ENCODE peak calls at places on chromosomes 5 and 9, in four cellular contexts. Y is CD4-positive, CD25-positive, alpha-beta regulatory T cell; R is tibial nerve; A is GM23248. Q is an unnamed sample. For H3K4me1, the result is how much of the 10 kb centered on the place peaks cover.

GRCh38 chr5:170681013-170681433 is 102.5 kb upstream of the GABRP start:
- DNase-seq in Y (peak), R (no peak), A (peak), Q (peak)

GRCh38 chr5:77607324-77607723 is 31.2 kb downstream of the OTP start:
- DNase-seq in Y (no peak), R (no peak), A (no peak), Q (no peak)

GRCh38 chr9:34010979-34011378 is 37.7 kb downstream of the UBAP2 start:
- DNase-seq in Y (peak), R (no peak), A (peak), Q (no peak)

GRCh38 chr5:60208681-60209080 is 315.2 kb upstream of the PDE4D start:
- DNase-seq in Y (no peak), R (no peak), A (no peak), Q (no peak)

GRCh38 chr9:4306066-4306787 is 6.4 kb upstream of the GLIS3 start:
- DNase-seq in Y (no peak), R (no peak), A (peak), Q (no peak)

GRCh38 chr9:133615101-133615896 is 6.1 kb upstream of the FAM163B start:
- DNase-seq in Y (no peak), R (no peak), A (no peak), Q (no peak)

GRCh38 chr9:126301985-126302603 is 24.5 kb upstream of the MVB12B start:
- DNase-seq in Y (peak), R (peak), A (peak), Q (peak)

GRCh38 chr9:99490736-99491135 is 268.7 kb downstream of the SEC61B start:
- DNase-seq in Y (no peak), R (no peak), A (peak), Q (no peak)

GRCh38 chr5:76718381-76718832 is 2.5 kb downstream of the F2R start:
- DNase-seq in Y (no peak), R (no peak), A (peak), Q (no peak)

GRCh38 chr9:8531831-8532230 is 732.3 kb upstream of the DMAC1 start:
- DNase-seq in Y (no peak), R (no peak), A (no peak), Q (no peak)

GRCh38 chr5:149130121-149130931 is 11.0 kb upstream of the ABLIM3 start:
- DNase-seq in Y (no peak), R (no peak), A (peak), Q (no peak)

GRCh38 chr9:127873223-127873691 is 4.2 kb downstream of the AK1 start:
- DNase-seq in Y (no peak), R (no peak), A (no peak), Q (no peak)

GRCh38 chr9:23907343-23907742 is 81.3 kb upstream of the ELAVL2 start:
- DNase-seq in Y (no peak), R (no peak), A (no peak), Q (no peak)

GRCh38 chr5:71013575-71013974 is 11.6 kb downstream of the NAIP start:
- DNase-seq in Y (no peak), R (no peak), A (no peak), Q (no peak)

GRCh38 chr5:175681975-175682354 is 24.1 kb downstream of the HRH2 start:
- DNase-seq in Y (no peak), R (no peak), A (no peak), Q (no peak)

GRCh38 chr5:102678267-102679058 is 76.6 kb upstream of the PAM start:
- DNase-seq in Y (no peak), R (no peak), A (peak), Q (no peak)

GRCh38 chr5:80655231-80655784 is 525 bp upstream of the DHFR start:
- DNase-seq in Y (no peak), R (no peak), A (peak), Q (no peak)

GRCh38 chr5:167156446-167156845 is 1135.0 kb upstream of the WWC1 start:
- DNase-seq in Y (no peak), R (no peak), A (no peak), Q (no peak)

GRCh38 chr9:124770359-124771020 is 621 bp downstream of the NR6A1 start:
- DNase-seq in Y (peak), R (no peak), A (no peak), Q (no peak)

GRCh38 chr9:673264-673965 is 168.1 kb upstream of the DMRT1 start:
- DNase-seq in Y (no peak), R (no peak), A (no peak), Q (no peak)

GRCh38 chr9:8809747-8810146 is 1010.2 kb upstream of the DMAC1 start:
- DNase-seq in Y (no peak), R (no peak), A (no peak), Q (no peak)

GRCh38 chr5:51377151-51378060 is 5.8 kb upstream of the ISL1 start:
- DNase-seq in Y (no peak), R (no peak), A (no peak), Q (no peak)

GRCh38 chr5:54520438-54520846 is 2.9 kb downstream of the SNX18 start:
- DNase-seq in Y (no peak), R (no peak), A (peak), Q (no peak)
- H3K4me1 ChIP-seq in Y (half or more), R (half or more), A (half or more), Q (half or more)

DNA sequence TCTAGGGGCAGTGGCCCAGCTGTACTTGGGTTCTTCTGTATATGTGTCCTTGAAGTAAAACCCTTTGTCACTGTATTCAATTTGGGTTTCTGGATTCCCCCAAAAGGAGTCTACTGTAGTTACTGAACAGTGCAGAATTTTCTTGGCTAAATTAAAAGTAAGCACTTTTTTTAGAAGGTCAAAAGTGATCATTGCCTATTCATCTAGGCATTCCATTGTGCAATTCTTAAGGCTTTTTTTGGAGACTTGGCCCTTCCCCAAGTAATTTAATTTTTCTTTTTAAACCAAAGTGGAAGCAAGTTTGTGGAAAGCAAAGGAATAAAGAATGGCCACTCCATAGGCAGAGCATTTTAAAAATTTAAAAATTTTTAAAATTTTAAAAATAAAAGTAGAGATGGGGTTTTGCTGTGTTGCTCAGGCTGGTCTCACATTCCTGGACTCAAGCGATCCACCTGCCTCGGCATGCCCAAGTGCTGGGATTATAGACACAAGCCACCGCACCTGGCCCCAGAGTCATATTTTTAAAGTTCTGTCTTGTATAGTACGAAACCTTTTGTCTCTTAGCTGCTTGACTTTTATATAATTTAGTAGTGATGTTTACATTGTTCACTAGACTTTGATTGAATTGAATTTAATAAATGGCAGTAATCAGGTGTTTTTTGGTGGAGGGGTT is 31.2 kb downstream of the LRRTM2 start:
- DNase-seq in Y (no peak), R (no peak), A (peak), Q (no peak)
- H3K4me1 ChIP-seq in Y (under half), R (half or more), A (half or more), Q (half or more)

GRCh38 chr5:16797949-16798348 is 138.1 kb downstream of the MYO10 start:
- DNase-seq in Y (no peak), R (no peak), A (no peak), Q (no peak)
- H3K4me1 ChIP-seq in Y (under half), R (under half), A (under half), Q (under half)

DNA sequence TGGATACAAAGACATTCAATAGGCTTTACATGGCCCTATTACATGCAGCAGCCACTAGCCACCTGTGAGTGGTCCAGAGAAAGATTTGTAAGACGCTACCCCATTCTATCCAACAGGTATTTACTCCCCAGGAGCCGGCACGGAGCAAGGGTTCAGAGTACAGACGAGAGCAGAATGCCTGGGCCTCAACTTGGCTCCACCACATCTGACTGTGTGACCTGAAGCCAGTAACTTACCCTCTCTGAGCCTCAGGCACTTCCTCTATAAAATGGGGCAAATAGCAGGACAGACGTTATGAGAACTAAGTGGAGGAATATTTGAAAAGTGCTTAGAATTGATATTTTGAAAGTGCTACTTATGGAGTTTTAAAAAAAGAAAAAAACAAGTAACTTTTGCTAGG is 100.0 kb downstream of the TLE1 start:
- DNase-seq in Y (no peak), R (no peak), A (no peak), Q (no peak)
- H3K4me1 ChIP-seq in Y (under half), R (half or more), A (under half), Q (under half)

DNA sequence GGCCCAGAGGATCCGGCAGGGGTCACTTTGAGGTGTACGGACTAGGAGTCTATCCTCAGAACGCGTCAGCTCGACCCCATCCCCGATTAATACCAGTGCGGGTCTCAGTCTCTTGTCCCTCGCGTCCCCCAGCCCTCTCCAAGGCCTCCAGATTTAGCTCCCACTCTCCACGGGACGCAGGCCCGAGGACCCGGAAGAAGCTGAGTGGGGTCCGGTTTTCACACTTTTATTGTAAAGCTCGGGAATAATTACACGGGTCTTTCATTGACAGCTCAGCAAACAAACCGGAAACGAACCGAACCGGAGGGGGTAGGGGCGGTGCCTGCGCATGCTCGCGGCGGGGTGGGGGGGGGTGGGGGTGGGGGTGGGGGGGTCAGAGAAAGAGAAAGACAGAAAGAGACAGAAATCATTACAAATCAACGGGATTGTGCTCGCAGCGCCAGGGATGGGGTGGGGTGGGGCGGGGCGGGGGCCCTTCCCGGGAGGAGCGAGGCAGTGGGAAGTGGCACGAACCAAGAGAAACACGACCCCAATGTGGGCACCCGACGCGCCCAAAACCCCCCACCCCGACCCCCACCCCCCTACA is 27.9 kb downstream of the PCDH1 start:
- DNase-seq in Y (peak), R (no peak), A (peak), Q (peak)
- H3K4me1 ChIP-seq in Y (under half), R (under half), A (under half), Q (under half)

GRCh38 chr5:172904312-172904642 is 54.9 kb upstream of the RPL26L1 start:
- DNase-seq in Y (no peak), R (no peak), A (no peak), Q (no peak)

GRCh38 chr5:172905771-172906170 is 53.5 kb upstream of the RPL26L1 start:
- DNase-seq in Y (no peak), R (no peak), A (no peak), Q (no peak)

GRCh38 chr5:172906436-172906835 is 52.8 kb upstream of the RPL26L1 start:
- DNase-seq in Y (no peak), R (no peak), A (peak), Q (no peak)

GRCh38 chr5:172904643-172905345 is 54.4 kb upstream of the RPL26L1 start:
- DNase-seq in Y (no peak), R (peak), A (peak), Q (peak)

DNA sequence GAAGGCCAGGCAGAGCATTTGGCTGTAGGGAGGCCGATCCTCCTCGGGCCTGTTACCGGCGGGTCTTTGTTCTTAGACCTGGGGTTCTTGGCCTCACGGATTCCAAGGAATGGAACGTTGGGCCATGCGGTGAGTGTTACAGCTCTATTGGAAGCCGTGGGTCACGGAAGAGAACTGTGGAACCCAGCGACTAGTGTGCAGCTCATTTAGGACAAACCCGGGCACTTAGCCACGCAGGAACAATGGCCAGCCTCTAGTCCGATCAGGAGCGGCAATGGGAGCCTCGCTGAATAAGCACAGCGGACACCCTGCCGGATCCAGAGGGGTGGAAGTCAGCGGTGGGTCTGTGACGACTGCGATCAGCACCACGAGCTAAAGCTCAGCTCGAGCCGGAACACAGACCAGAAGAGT is 53.9 kb upstream of the RPL26L1 start:
- DNase-seq in Y (no peak), R (no peak), A (no peak), Q (no peak)
- H3K4me1 ChIP-seq in Y (under half), R (half or more), A (half or more), Q (half or more)

GRCh38 chr9:93134018-93134739 is at the start of gene NINJ1:
- DNase-seq in Y (peak), R (peak), A (peak), Q (peak)
- H3K4me1 ChIP-seq in Y (under half), R (half or more), A (under half), Q (half or more)

GRCh38 chr5:55440188-55440646 is 94.5 kb downstream of the PLPP1 start:
- DNase-seq in Y (no peak), R (no peak), A (peak), Q (no peak)

GRCh38 chr5:55437452-55437851 is 97.3 kb downstream of the PLPP1 start:
- DNase-seq in Y (no peak), R (no peak), A (peak), Q (no peak)

GRCh38 chr5:55441107-55441771 is 93.5 kb downstream of the PLPP1 start:
- DNase-seq in Y (no peak), R (no peak), A (peak), Q (no peak)

GRCh38 chr5:55437859-55438206 is 96.9 kb downstream of the PLPP1 start:
- DNase-seq in Y (no peak), R (no peak), A (no peak), Q (no peak)

GRCh38 chr5:55438931-55439477 is 95.8 kb downstream of the PLPP1 start:
- DNase-seq in Y (no peak), R (no peak), A (peak), Q (peak)
- H3K4me1 ChIP-seq in Y (under half), R (half or more), A (under half), Q (under half)